ENCODE peak calls at places on chromosome 4, in five cellular contexts. S, F, M, W and A are unnamed samples. For H3K9me3, the result is how much of the 10 kb centered on the place peaks cover.

GRCh38 chr4:134326866-134327265 is 125.3 kb upstream of the PABPC4L start:
- DNase-seq in M (no peak), S (no peak), F (no peak), W (no peak), A (no peak)

GRCh38 chr4:138561906-138562305 is 319.8 kb upstream of the SLC7A11 start:
- DNase-seq in W (no peak), F (no peak), M (no peak), S (no peak), A (no peak)

GRCh38 chr4:56271121-56271520 is 116.2 kb downstream of the AASDH start:
- DNase-seq in S (no peak), M (no peak), F (no peak), W (no peak), A (no peak)

GRCh38 chr4:146179784-146180405 is 4.4 kb downstream of the LSM6 start:
- DNase-seq in W (no peak), F (no peak), S (no peak), M (no peak), A (no peak)

GRCh38 chr4:40596522-40596921 is 33.1 kb downstream of the RBM47 start:
- DNase-seq in M (no peak), S (no peak), W (no peak), F (no peak), A (no peak)

GRCh38 chr4:139167774-139168444 is 9.1 kb downstream of the ELF2 start:
- DNase-seq in M (no peak), W (no peak), F (peak), S (no peak), A (no peak)

GRCh38 chr4:98150092-98150761 is 7.0 kb upstream of the STPG2 start:
- DNase-seq in W (no peak), M (no peak), S (no peak), F (no peak), A (no peak)

GRCh38 chr4:26152051-26152450 is 168.8 kb upstream of the RBPJ start:
- DNase-seq in F (no peak), S (no peak), M (no peak), W (no peak), A (no peak)

GRCh38 chr4:85486425-85487101 is 11.6 kb downstream of the ARHGAP24 start:
- DNase-seq in M (no peak), S (no peak), W (no peak), F (peak), A (no peak)

GRCh38 chr4:159278399-159278798 is 175.5 kb downstream of the RAPGEF2 start:
- DNase-seq in M (no peak), W (no peak), S (no peak), F (peak), A (no peak)

GRCh38 chr4:3202836-3203820 is 45.8 kb upstream of the MSANTD1 start:
- DNase-seq in F (no peak), W (no peak), S (no peak), M (no peak), A (no peak)

GRCh38 chr4:3708103-3708510 is 58.1 kb upstream of the ADRA2C start:
- DNase-seq in S (no peak), W (peak), F (no peak), M (no peak), A (no peak)

GRCh38 chr4:140686799-140687198 is 69.4 kb downstream of the TBC1D9 start:
- DNase-seq in M (no peak), S (no peak), W (no peak), F (no peak), A (no peak)

DNA sequence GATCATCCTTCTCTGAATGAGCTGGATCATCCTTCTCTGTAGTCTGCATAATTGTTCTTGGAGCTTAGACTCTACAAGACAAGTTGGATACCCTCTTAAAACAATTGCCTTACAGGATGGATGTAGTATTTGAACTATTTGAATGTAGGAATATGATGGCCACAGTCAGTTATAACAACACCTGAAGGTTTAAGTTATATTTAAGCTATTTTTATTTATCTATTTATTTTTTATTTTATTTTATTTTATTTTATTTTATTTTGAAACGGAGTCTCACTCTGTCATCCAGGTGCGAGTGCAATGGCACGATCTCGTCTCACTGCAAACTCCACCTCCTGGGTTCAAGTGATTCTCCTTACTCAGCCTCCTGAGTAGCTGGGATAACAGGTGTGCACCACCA is 149.9 kb upstream of the SLIT2 start:
- DNase-seq in F (no peak), M (no peak), S (no peak), W (no peak), A (no peak)
- H3K9me3 ChIP-seq in F (under half), M (under half), S (under half), W (under half), A (under half)

DNA sequence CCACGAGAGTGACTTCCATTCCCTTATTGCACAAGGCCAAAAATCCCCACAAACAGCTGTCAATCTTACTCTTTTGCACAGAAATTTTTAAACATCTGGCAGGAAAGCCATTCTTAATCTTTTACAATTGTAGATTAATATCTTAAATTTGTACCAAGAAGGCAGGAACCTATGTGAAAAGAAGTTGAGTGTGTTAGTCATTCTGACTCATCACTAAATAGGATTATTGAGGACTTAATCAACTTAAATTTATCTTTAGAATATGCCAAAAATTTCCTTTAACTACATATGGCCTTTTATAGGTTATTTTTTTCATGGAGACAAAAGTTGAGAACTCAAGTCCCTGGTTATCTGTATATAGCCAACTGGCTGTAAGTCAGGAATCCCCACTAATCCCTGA is 49.0 kb upstream of the VEGFC start:
- DNase-seq in S (no peak), M (no peak), W (no peak), F (peak), A (no peak)
- H3K9me3 ChIP-seq in S (under half), M (under half), W (under half), F (under half), A (under half)

GRCh38 chr4:623914-624626 is 1.3 kb upstream of the PDE6B start:
- DNase-seq in W (no peak), M (no peak), S (no peak), F (no peak), A (no peak)
- H3K9me3 ChIP-seq in W (under half), M (under half), S (under half), F (under half), A (under half)

GRCh38 chr4:28269426-28269825 is 1408.8 kb downstream of the STIM2 start:
- DNase-seq in F (no peak), M (no peak), S (no peak), W (no peak), A (no peak)

GRCh38 chr4:28267166-28267565 is 1406.5 kb downstream of the STIM2 start:
- DNase-seq in M (no peak), S (no peak), F (no peak), W (no peak), A (no peak)
- H3K9me3 ChIP-seq in M (under half), S (under half), F (under half), W (under half), A (under half)